ENCODE peak calls at places on chromosomes 4 and X, in four cellular contexts. V is right atrium auricular region, P is cardiac fibroblast, Y is mammary epithelial cell. Z is an unnamed sample.

GRCh38 chr4:107780665-107781064 is 44.1 kb upstream of the SGMS2 start:
- DNase-seq in V (no peak), P (no peak), Y (peak), Z (peak)

GRCh38 chrX:124229374-124229773 is 103.1 kb upstream of the TEX13D start:
- DNase-seq in V (no peak), P (no peak), Y (no peak), Z (no peak)

GRCh38 chr4:129358571-129358970 is 262.6 kb downstream of the C4orf33 start:
- DNase-seq in V (no peak), P (peak), Y (peak), Z (no peak)

GRCh38 chr4:155999743-156000142 is 46.1 kb upstream of the CTSO start:
- DNase-seq in V (no peak), P (peak), Y (no peak), Z (peak)

GRCh38 chr4:4233610-4234009 is 6.9 kb upstream of the OTOP1 start:
- DNase-seq in V (no peak), P (no peak), Y (no peak), Z (no peak)

GRCh38 chr4:140151700-140152014 is 2.3 kb downstream of the MAML3 start:
- DNase-seq in V (peak), P (peak), Y (peak), Z (peak)

GRCh38 chr4:69610484-69610883 is 29.0 kb downstream of the UGT2A2 start:
- DNase-seq in V (no peak), P (no peak), Y (no peak), Z (no peak)

GRCh38 chrX:110914281-110914680 is 118.7 kb upstream of the CHRDL1 start:
- DNase-seq in V (no peak), P (no peak), Y (no peak), Z (no peak)

GRCh38 chrX:20432048-20432447 is 165.3 kb upstream of the RPS6KA3 start:
- DNase-seq in V (no peak), P (peak), Y (no peak), Z (no peak)

GRCh38 chrX:154409222-154409871 is at the start of gene DNASE1L1:
- DNase-seq in V (peak), P (peak), Y (peak), Z (no peak)

GRCh38 chrX:43357741-43358140 is 298.4 kb upstream of the MAOA start:
- DNase-seq in V (no peak), P (no peak), Y (no peak), Z (no peak)

GRCh38 chr4:106247600-106247999 is 68.4 kb downstream of the TBCK start:
- DNase-seq in V (no peak), P (no peak), Y (no peak), Z (no peak)

GRCh38 chr4:76377922-76378321 is 43.0 kb downstream of the CCDC158 start:
- DNase-seq in V (no peak), P (peak), Y (no peak), Z (peak)

GRCh38 chr4:81032805-81033684 is 2.5 kb downstream of the BMP3 start:
- DNase-seq in V (no peak), P (no peak), Y (no peak), Z (no peak)

GRCh38 chr4:112266823-112267222 is 18.9 kb downstream of the TIFA start:
- DNase-seq in V (no peak), P (peak), Y (peak), Z (no peak)

GRCh38 chrX:48794993-48795501 is 6.8 kb upstream of the HDAC6 start:
- DNase-seq in V (no peak), P (peak), Y (peak), Z (no peak)

GRCh38 chr4:158051401-158052235 is 121.2 kb downstream of the GASK1B start:
- DNase-seq in V (no peak), P (peak), Y (peak), Z (no peak)

GRCh38 chrX:149462849-149463248 is 42.3 kb downstream of the IDS start:
- DNase-seq in V (no peak), P (peak), Y (no peak), Z (no peak)

GRCh38 chr4:127965803-127966175 is 583 bp downstream of the ABHD18 start:
- DNase-seq in V (no peak), P (peak), Y (peak), Z (peak)

GRCh38 chrX:7233632-7234406 is 85.9 kb upstream of the PUDP start:
- DNase-seq in V (no peak), P (peak), Y (no peak), Z (no peak)

GRCh38 chrX:1492421-1493012 is 39.8 kb upstream of the ASMTL start:
- DNase-seq in V (peak), P (no peak), Y (no peak), Z (no peak)

GRCh38 chr4:112604590-112604989 is 32.1 kb downstream of the ZGRF1 start:
- DNase-seq in V (no peak), P (peak), Y (peak), Z (peak)

GRCh38 chrX:66677430-66677829 is 38.6 kb upstream of the EDA2R start:
- DNase-seq in V (no peak), P (peak), Y (peak), Z (no peak)

GRCh38 chrX:55908685-55909212 is 191.2 kb downstream of the RRAGB start:
- DNase-seq in V (no peak), P (peak), Y (peak), Z (peak)

GRCh38 chrX:53715336-53715924 is 28.9 kb upstream of the HUWE1 start:
- DNase-seq in V (no peak), P (peak), Y (no peak), Z (no peak)

GRCh38 chr4:36226430-36227227 is 17.7 kb downstream of the ARAP2 start:
- DNase-seq in V (no peak), P (no peak), Y (no peak), Z (no peak)

GRCh38 chr4:57926311-57926710 is 816.1 kb upstream of the IGFBP7 start:
- DNase-seq in V (no peak), P (no peak), Y (no peak), Z (no peak)

GRCh38 chr4:161841759-161842158 is 322.0 kb downstream of the FSTL5 start:
- DNase-seq in V (no peak), P (no peak), Y (no peak), Z (no peak)

GRCh38 chrX:148573119-148573518 is 72.7 kb downstream of the AFF2 start:
- DNase-seq in V (no peak), P (no peak), Y (no peak), Z (no peak)

GRCh38 chrX:38166478-38167083 is 54.1 kb downstream of the SRPX start:
- DNase-seq in V (no peak), P (peak), Y (no peak), Z (peak)

GRCh38 chrX:1610166-1610565 is 4.7 kb upstream of the ASMT start:
- DNase-seq in V (no peak), P (no peak), Y (no peak), Z (no peak)

GRCh38 chrX:154313147-154313546 is 17.6 kb downstream of the TKTL1 start:
- DNase-seq in V (no peak), P (no peak), Y (no peak), Z (peak)

GRCh38 chr4:88166608-88167007 is 8.2 kb upstream of the ABCG2 start:
- DNase-seq in V (no peak), P (no peak), Y (no peak), Z (no peak)

GRCh38 chr4:86831262-86832090 is 17.7 kb downstream of the SLC10A6 start:
- DNase-seq in V (no peak), P (peak), Y (peak), Z (no peak)

GRCh38 chrX:22147214-22147613 is 115.1 kb downstream of the PHEX start:
- DNase-seq in V (no peak), P (no peak), Y (no peak), Z (no peak)

GRCh38 chr4:182642831-182643230 is 274.4 kb downstream of the DCTD start:
- DNase-seq in V (no peak), P (peak), Y (no peak), Z (no peak)

GRCh38 chr4:82629238-82630000 is 67.6 kb upstream of the TMEM150C start:
- DNase-seq in V (no peak), P (peak), Y (peak), Z (no peak)

GRCh38 chr4:29805245-29805644 is 914.9 kb upstream of the PCDH7 start:
- DNase-seq in V (no peak), P (no peak), Y (no peak), Z (no peak)

GRCh38 chrX:134907302-134907701 is 83.5 kb upstream of the SMIM10 start:
- DNase-seq in V (no peak), P (no peak), Y (no peak), Z (no peak)

GRCh38 chrX:134909258-134909657 is 81.5 kb upstream of the SMIM10 start:
- DNase-seq in V (no peak), P (no peak), Y (no peak), Z (no peak)

GRCh38 chrX:134911348-134911747 is 79.4 kb upstream of the SMIM10 start:
- DNase-seq in V (no peak), P (no peak), Y (no peak), Z (no peak)

DNA sequence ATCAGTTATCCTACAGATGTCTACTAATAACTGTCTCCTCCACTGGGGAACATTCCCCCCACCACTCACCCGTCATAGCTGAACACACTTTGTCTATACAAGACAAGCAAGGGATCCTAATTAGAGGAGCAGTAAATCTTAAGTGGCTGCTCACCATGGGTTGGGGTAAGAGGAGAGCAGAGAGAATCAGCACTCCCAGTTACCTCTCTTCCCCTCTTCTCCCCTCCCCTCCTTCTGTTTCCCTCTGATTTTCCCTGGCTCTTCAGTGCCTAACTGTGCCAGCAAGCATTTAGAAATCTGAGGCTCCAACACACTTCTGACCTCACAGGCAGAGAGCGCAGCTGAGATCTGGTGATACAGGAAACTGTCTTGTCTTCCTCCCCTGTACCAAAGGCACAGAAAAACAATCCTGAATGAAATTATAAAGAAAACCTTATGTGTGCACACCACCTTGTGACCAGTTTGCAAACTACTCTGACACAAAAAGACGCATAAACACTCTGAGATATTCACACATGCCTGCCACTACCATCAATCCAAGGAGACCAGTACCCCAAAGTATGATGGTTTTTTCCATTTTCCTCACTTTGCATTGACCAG is 82.5 kb upstream of the SMIM10 start:
- DNase-seq in V (no peak), P (peak), Y (peak), Z (peak)
- TF ChIP-seq CTCF in V (no peak), P (no peak), Y (no peak), Z (no peak)

DNA sequence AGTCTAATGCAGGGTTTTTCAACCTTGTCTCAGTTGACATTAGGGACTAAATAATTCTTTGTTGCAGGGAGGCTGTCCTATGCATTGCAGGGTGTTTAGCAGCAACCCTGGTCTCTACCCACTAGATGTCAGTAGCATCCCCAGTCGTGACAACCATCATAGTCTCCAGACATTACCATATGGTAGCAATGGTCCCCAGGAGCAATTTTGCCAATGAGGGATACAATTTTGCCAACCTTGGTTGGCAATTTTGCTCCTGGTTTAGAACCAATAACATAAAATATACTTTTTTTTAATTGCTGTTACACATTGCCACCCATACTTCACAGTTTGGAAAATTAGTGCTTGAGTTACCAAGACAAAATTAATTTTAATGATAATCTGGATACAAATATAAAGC is 6.0 kb downstream of the EREG start:
- DNase-seq in V (no peak), P (peak), Y (peak), Z (peak)
- TF ChIP-seq CTCF in V (peak), P (peak), Y (peak), Z (peak)

DNA sequence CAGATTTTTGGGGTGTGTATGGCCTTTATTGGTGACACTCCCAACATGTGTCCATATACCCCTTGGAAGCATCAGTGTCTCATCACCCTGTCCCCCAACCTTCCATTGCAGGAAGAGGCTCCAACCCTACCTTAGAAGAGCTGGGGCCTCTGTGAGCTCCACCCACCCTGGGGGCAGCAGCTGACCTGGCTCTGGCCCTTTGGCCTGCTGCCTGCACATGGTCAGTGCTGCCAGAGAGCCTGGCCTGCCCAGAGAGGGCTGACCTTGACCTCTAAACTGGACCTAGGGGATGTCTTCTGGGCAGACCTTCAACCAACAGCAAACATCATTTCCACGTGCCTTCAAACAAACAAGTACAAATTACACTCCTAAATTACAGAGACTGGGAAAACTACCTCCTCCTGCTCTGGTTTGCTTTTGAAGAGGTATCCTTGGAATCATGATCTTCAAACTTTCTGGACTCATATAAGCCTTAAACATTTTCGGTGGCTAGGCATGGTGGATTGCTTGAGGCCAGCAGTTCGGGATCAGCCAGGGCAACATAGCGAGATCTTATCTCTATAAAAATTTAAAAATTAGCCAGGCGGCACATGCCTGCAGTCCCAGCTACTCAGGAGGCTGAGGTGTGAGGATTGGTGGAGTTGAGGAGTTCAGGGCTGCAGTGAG is 27.3 kb upstream of the KIAA0232 start:
- DNase-seq in V (no peak), P (no peak), Y (no peak), Z (no peak)
- TF ChIP-seq CTCF in V (no peak), P (no peak), Y (no peak), Z (no peak)

DNA sequence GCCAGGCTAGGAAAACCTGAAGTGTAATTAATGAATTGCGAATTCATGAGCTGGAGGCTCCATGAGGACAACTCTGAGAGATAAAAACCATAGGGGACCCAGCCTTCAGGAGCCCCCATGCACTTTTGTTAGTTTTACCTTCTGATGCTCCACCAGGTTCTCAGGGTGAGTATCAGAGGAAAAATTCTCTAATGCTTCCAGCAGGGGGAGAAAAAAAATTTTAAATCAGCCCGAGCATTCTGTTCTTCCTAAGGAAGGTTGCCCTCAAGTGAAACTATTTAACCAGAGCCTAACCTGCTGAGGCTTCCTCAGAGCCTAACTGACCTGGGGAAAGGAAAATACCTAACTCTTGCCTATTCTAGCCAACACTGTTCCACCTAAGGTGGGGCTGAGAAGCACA is 552.6 kb downstream of the PPARGC1A start:
- DNase-seq in V (no peak), P (no peak), Y (no peak), Z (no peak)
- TF ChIP-seq CTCF in V (peak), P (no peak), Y (peak), Z (no peak)

DNA sequence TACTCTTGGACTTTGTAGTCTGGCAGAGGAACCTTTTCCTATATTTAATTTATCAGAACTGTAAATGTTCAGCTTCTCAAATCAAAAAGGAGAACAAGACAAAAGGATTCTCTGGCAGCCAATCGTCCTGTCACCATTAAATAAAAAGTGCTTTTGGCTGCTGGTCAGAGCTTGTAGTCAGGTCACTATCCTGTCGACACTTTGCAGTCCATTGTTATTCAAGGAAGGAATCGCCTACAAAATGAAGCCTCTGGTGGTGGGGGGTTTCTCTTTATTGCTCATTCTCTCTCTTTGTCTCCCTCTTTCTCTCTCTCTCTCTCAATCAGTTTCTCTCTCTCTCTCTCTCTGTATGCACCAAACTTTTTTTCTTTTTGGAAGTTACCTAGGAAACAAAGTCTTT is 17.6 kb upstream of the SCML1 start:
- DNase-seq in V (no peak), P (no peak), Y (no peak), Z (no peak)
- TF ChIP-seq CTCF in V (no peak), P (no peak), Y (no peak), Z (no peak)

DNA sequence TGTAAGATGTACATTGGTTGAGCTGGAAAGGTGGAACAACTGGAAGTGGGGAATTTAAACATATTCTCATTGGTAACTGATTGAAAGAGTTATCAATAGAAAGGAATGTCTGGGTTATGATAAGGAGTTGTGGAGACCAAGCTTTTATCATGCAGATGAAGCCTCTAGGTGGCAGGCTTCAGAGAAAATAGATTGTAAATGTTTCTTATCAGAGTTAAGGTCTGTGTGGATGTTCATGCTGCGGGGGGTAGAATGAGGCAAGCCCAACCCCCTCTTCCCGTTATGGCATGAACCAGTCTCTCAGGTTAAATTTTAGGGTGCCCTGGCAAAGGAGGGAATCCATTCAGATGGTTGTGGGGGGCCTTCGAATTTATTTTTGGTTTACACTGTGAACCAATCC is 16.0 kb downstream of the ARSD start:
- DNase-seq in V (no peak), P (no peak), Y (no peak), Z (no peak)
- TF ChIP-seq CTCF in V (peak), P (no peak), Y (no peak), Z (no peak)

GRCh38 chr4:108834787-108835384 is 72.0 kb upstream of the ETNPPL start:
- DNase-seq in V (no peak), P (peak), Y (peak), Z (no peak)
- TF ChIP-seq CTCF in V (peak), P (peak), Y (peak), Z (peak)

DNA sequence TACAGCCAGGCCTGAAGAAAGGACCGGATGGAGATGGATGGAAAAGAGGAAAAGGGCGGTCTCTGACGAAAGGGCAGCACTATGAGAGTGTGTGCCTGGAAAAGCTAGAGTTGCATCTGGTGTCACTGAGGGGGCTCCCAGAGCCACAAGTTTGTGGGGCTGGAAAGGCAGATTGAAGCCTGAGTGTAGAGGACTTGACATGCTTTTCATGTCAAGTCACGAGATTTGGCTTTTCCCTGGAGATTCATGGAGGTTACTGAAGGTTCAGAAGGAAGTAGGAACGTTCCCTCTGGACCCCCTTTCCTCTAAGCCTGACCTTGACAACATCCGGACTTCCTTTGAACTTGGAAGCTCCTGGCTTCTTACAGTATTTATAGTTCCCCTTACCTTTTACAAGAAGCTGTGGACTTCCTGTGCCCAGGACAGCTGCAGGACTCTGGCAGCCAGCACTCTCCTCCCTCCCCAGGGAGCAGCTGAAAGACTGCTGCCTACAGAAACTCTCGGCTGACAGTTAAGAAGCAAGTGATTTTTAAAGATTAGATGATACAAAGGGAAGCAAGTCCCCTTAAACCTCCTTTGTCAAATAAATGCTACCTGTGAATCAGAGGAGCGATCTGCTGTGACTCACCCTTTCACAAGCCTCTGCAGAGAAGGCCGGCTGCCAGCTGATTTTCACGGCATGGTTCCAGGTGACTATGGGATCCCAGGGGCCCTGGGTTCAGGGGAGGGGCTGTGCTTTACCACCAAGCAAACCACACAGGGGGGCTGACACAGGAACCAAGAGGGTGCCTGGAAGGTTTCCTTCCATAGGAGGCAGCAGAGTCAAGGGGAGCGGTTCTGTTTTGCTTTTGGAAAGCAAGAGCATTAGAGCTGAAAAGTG is 72.9 kb upstream of the STIM2 start:
- DNase-seq in V (no peak), P (peak), Y (peak), Z (peak)
- TF ChIP-seq CTCF in V (peak), P (peak), Y (peak), Z (no peak)

Z was measured in activated CD8-positive, alpha-beta T cell treated with anti-CD3 and anti-CD28 coated beads for 36 hours.